ENCODE peak calls at places on chromosomes 12 and 14, in five cellular contexts. R is HepG2, Y is upper lobe of left lung, V is K562, J is GM12878. M is an unnamed sample.

GRCh38 chr12:130922584-130922983 is 31.1 kb upstream of the ADGRD1 start:
- ATAC-seq in R (no peak), Y (no peak), V (no peak), J (no peak), M (peak)

GRCh38 chr14:98721061-98721460 is 550.9 kb downstream of the BCL11B start:
- ATAC-seq in R (no peak), Y (no peak), V (no peak), J (peak), M (no peak)

GRCh38 chr12:114669501-114670256 is 14.3 kb downstream of the TBX3 start:
- ATAC-seq in R (peak), Y (no peak), V (no peak), J (no peak), M (no peak)

GRCh38 chr14:39316844-39317553 is 83.3 kb downstream of the MIA2 start:
- ATAC-seq in R (peak), Y (no peak), V (peak), J (no peak), M (no peak)

GRCh38 chr14:35286707-35287106 is 5.5 kb upstream of the PSMA6 start:
- ATAC-seq in R (no peak), Y (no peak), V (no peak), J (peak), M (no peak)

GRCh38 chr14:76218660-76219059 is 66.9 kb downstream of the GPATCH2L start:
- ATAC-seq in R (no peak), Y (no peak), V (no peak), J (no peak), M (no peak)

GRCh38 chr12:94988471-94988870 is 15.0 kb downstream of the NDUFA12 start:
- ATAC-seq in R (no peak), Y (no peak), V (peak), J (no peak), M (no peak)

GRCh38 chr14:92693998-92694780 is 54.2 kb downstream of the LGMN start:
- ATAC-seq in R (peak), Y (no peak), V (no peak), J (no peak), M (no peak)

GRCh38 chr12:52687527-52688385 is 7.5 kb upstream of the KRT1 start:
- ATAC-seq in R (no peak), Y (no peak), V (no peak), J (no peak), M (no peak)

GRCh38 chr12:117521327-117521726 is 159.9 kb upstream of the NOS1 start:
- ATAC-seq in R (no peak), Y (no peak), V (no peak), J (no peak), M (no peak)

GRCh38 chr12:107436376-107436775 is 249.2 kb upstream of the PWP1 start:
- ATAC-seq in R (no peak), Y (no peak), V (no peak), J (no peak), M (no peak)

GRCh38 chr14:21735200-21735599 is 61.6 kb upstream of the OR4E1 start:
- ATAC-seq in R (no peak), Y (no peak), V (no peak), J (no peak), M (no peak)

GRCh38 chr12:2267624-2268477 is 215.1 kb downstream of the CACNA1C start:
- ATAC-seq in R (no peak), Y (no peak), V (no peak), J (no peak), M (peak)

GRCh38 chr12:133180669-133181068 is 626 bp upstream of the ZNF268 start:
- ATAC-seq in R (no peak), Y (no peak), V (no peak), J (no peak), M (no peak)

GRCh38 chr12:132551271-132552120 is 58.9 kb downstream of the LRCOL1 start:
- ATAC-seq in R (no peak), Y (no peak), V (no peak), J (peak), M (no peak)

GRCh38 chr14:74035556-74035955 is 16.4 kb downstream of the BBOF1 start:
- ATAC-seq in R (no peak), Y (no peak), V (no peak), J (no peak), M (no peak)

GRCh38 chr14:54712371-54712998 is 145.6 kb downstream of the SAMD4A start:
- ATAC-seq in R (no peak), Y (no peak), V (no peak), J (no peak), M (peak)

GRCh38 chr14:75249958-75250336 is 28.7 kb upstream of the FOS start:
- ATAC-seq in R (no peak), Y (no peak), V (no peak), J (peak), M (no peak)

GRCh38 chr12:5503774-5504173 is 71.9 kb downstream of the NTF3 start:
- ATAC-seq in R (no peak), Y (no peak), V (no peak), J (no peak), M (no peak)

GRCh38 chr12:31387466-31387865 is 61.5 kb upstream of the SINHCAF start:
- ATAC-seq in R (no peak), Y (no peak), V (peak), J (no peak), M (no peak)

GRCh38 chr14:92952497-92953298 is 29.7 kb downstream of the CHGA start:
- ATAC-seq in R (no peak), Y (no peak), V (no peak), J (no peak), M (peak)

GRCh38 chr12:6493580-6494350 is at the start of gene NCAPD2:
- ATAC-seq in R (peak), Y (peak), V (peak), J (peak), M (peak)

GRCh38 chr14:103889313-103890051 is 38.8 kb upstream of the TDRD9 start:
- ATAC-seq in R (peak), Y (peak), V (peak), J (no peak), M (no peak)

GRCh38 chr12:21946983-21947382 is 5.8 kb upstream of the ABCC9 start:
- ATAC-seq in R (no peak), Y (no peak), V (no peak), J (no peak), M (no peak)

GRCh38 chr14:99472937-99473336 is 7.7 kb downstream of the SETD3 start:
- ATAC-seq in R (no peak), Y (no peak), V (no peak), J (no peak), M (no peak)

GRCh38 chr12:123404581-123404980 is 20.6 kb downstream of the KMT5A start:
- ATAC-seq in R (no peak), Y (no peak), V (no peak), J (peak), M (no peak)

GRCh38 chr12:119397540-119397939 is 63.0 kb downstream of the CCDC60 start:
- ATAC-seq in R (no peak), Y (no peak), V (no peak), J (no peak), M (no peak)

GRCh38 chr12:57881035-57881973 is 34.8 kb upstream of the CTDSP2 start:
- ATAC-seq in R (no peak), Y (no peak), V (no peak), J (no peak), M (no peak)

GRCh38 chr12:116879509-116880212 is 1.6 kb downstream of the HRK start:
- ATAC-seq in R (no peak), Y (no peak), V (no peak), J (no peak), M (no peak)

GRCh38 chr12:54998958-54999510 is 14.5 kb upstream of the TESPA1 start:
- ATAC-seq in R (no peak), Y (no peak), V (no peak), J (no peak), M (no peak)

GRCh38 chr14:105205718-105206208 is 24.7 kb upstream of the NUDT14 start:
- ATAC-seq in R (no peak), Y (peak), V (no peak), J (no peak), M (no peak)

GRCh38 chr12:12872139-12872933 is 19.0 kb upstream of the GPRC5A start:
- ATAC-seq in R (peak), Y (peak), V (no peak), J (no peak), M (no peak)

GRCh38 chr12:12872934-12873275 is 18.5 kb upstream of the GPRC5A start:
- ATAC-seq in R (no peak), Y (peak), V (no peak), J (no peak), M (no peak)

GRCh38 chr12:12871587-12872138 is 19.7 kb upstream of the GPRC5A start:
- ATAC-seq in R (no peak), Y (no peak), V (no peak), J (no peak), M (no peak)

GRCh38 chr12:12877145-12877544 is 14.2 kb upstream of the GPRC5A start:
- ATAC-seq in R (no peak), Y (no peak), V (no peak), J (no peak), M (no peak)

DNA sequence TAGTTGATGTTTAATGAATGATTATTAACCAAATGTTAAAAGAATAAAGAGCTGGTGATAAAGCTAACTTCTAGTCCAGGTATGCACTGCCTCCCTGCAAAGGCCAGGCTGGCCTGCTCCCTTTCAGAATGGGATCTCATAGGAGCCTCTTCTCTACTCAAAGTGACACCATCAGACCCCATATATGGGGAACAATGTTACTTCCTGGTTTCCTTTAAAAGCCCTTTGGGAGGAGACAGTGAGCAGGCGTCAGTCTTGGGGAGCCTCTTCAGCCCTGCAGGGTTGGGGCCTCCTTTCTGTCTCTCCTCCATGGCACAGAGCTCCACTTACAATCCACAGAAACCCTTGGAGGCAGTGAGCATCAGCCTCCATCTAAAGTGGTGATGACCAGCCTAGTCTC is 17.3 kb upstream of the GPRC5A start:
- ATAC-seq in R (no peak), Y (no peak), V (no peak), J (peak), M (no peak)
- H3K27ac ChIP-seq in R (no peak), Y (no peak), V (no peak), J (no peak), M (no peak)

GRCh38 chr12:109462868-109463692 is 14.0 kb downstream of the KCTD10 start:
- ATAC-seq in R (peak), Y (peak), V (no peak), J (no peak), M (peak)
- TF ChIP-seq POLR2AphosphoS5 in R (no peak), Y (peak), V (no peak), J (no peak), M (peak)

GRCh38 chr14:100622708-100623485 is 35.7 kb upstream of the BEGAIN start:
- ATAC-seq in R (no peak), Y (no peak), V (no peak), J (no peak), M (no peak)
- TF ChIP-seq EP300 in R (no peak), Y (no peak), V (no peak), J (no peak), M (no peak)

DNA sequence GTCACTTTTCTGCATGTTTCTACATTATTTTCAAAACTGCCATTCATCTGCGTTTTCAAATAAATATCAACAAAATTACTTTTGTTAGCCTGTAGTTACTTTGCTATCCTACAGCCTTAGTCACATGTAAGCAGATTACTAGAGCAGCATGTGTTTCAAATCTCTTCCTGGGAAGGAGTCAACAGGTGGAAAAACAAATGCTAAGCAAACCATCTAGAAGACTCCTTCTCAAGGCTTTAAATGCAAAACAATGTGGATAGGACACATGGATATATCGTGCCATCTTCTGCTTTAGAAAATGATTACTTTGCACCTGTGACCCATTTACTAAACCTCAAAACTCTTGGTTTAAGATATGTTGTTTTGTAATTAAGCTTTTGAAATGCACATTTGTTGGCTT is 108.9 kb downstream of the SSPN start:
- ATAC-seq in R (no peak), Y (no peak), V (no peak), J (no peak), M (no peak)
- H3K27ac ChIP-seq in R (no peak), Y (no peak), V (no peak), J (no peak), M (no peak)

GRCh38 chr14:68935761-68936209 is 43.3 kb downstream of the ACTN1 start:
- ATAC-seq in R (no peak), Y (peak), V (peak), J (no peak), M (peak)
- TF ChIP-seq POLR2AphosphoS5 in R (no peak), Y (no peak), V (no peak), J (no peak), M (peak)